ENCODE peak calls at places on chromosomes 3 and 15, in four cellular contexts. One of them, this sample, is unnamed.

GRCh38 chr15:84570164-84570692 is 30.6 kb upstream of the ZSCAN2 start:
- DNase-seq in psoas muscle: peak; percentile 68
- DNase-seq in mammary epithelial cell: peak; percentile 35
- DNase-seq in astrocyte: peak; percentile 6
- DNase-seq in this sample: no peak

GRCh38 chr3:128279594-128279880 is 126.3 kb downstream of the EEFSEC start:
- DNase-seq in psoas muscle: no peak
- DNase-seq in mammary epithelial cell: no peak
- DNase-seq in astrocyte: no peak
- DNase-seq in this sample: no peak

GRCh38 chr3:8500208-8500961 is 1.2 kb upstream of the LMCD1 start:
- DNase-seq in psoas muscle: no peak
- DNase-seq in mammary epithelial cell: no peak
- DNase-seq in astrocyte: peak; percentile 86
- DNase-seq in this sample: no peak

GRCh38 chr3:132405188-132405587 is 12.1 kb upstream of the DNAJC13 start:
- DNase-seq in psoas muscle: no peak
- DNase-seq in mammary epithelial cell: no peak
- DNase-seq in astrocyte: no peak
- DNase-seq in this sample: no peak

GRCh38 chr15:63405683-63406456 is 24.2 kb upstream of the CA12 start:
- DNase-seq in psoas muscle: no peak
- DNase-seq in mammary epithelial cell: no peak
- DNase-seq in astrocyte: no peak
- DNase-seq in this sample: peak; percentile 34

GRCh38 chr3:15356186-15356585 is 23.8 kb upstream of the SH3BP5 start:
- DNase-seq in psoas muscle: no peak
- DNase-seq in mammary epithelial cell: no peak
- DNase-seq in astrocyte: peak; percentile 69
- DNase-seq in this sample: no peak

GRCh38 chr15:40908095-40908494 is 13.8 kb downstream of the VPS18 start:
- DNase-seq in psoas muscle: no peak
- DNase-seq in mammary epithelial cell: no peak
- DNase-seq in astrocyte: no peak
- DNase-seq in this sample: no peak

GRCh38 chr3:197802505-197803459 is 11.7 kb downstream of the LRCH3 start:
- DNase-seq in psoas muscle: no peak
- DNase-seq in mammary epithelial cell: no peak
- DNase-seq in astrocyte: no peak
- DNase-seq in this sample: no peak

GRCh38 chr3:195271116-195271858 is at the start of gene XXYLT1:
- DNase-seq in psoas muscle: peak; percentile 92
- DNase-seq in mammary epithelial cell: peak; percentile 82
- DNase-seq in astrocyte: peak; percentile 68
- DNase-seq in this sample: peak; percentile 83

GRCh38 chr3:169479314-169479939 is 184.1 kb downstream of the MECOM start:
- DNase-seq in psoas muscle: no peak
- DNase-seq in mammary epithelial cell: no peak
- DNase-seq in astrocyte: no peak
- DNase-seq in this sample: no peak

GRCh38 chr3:179186426-179186825 is 38.3 kb downstream of the PIK3CA start:
- DNase-seq in psoas muscle: no peak
- DNase-seq in mammary epithelial cell: no peak
- DNase-seq in astrocyte: peak; percentile 38
- DNase-seq in this sample: no peak

GRCh38 chr15:75232252-75232813 is 25.8 kb upstream of the GOLGA6C start:
- DNase-seq in psoas muscle: peak; percentile 5
- DNase-seq in mammary epithelial cell: no peak
- DNase-seq in astrocyte: no peak
- DNase-seq in this sample: no peak

GRCh38 chr15:78098131-78098755 is 5.9 kb downstream of the SH2D7 start:
- DNase-seq in psoas muscle: no peak
- DNase-seq in mammary epithelial cell: no peak
- DNase-seq in astrocyte: no peak
- DNase-seq in this sample: no peak

GRCh38 chr3:159829056-159829995 is 159.3 kb upstream of the IL12A start:
- DNase-seq in psoas muscle: peak; percentile 44
- DNase-seq in mammary epithelial cell: peak; percentile 97
- DNase-seq in astrocyte: no peak
- DNase-seq in this sample: no peak

GRCh38 chr15:98906712-98907083 is 100.9 kb downstream of the PGPEP1L start:
- DNase-seq in psoas muscle: peak; percentile 32
- DNase-seq in mammary epithelial cell: peak; percentile 79
- DNase-seq in astrocyte: peak; percentile 63
- DNase-seq in this sample: no peak

GRCh38 chr3:118970819-118971218 is 63.8 kb downstream of the IGSF11 start:
- DNase-seq in psoas muscle: no peak
- DNase-seq in mammary epithelial cell: no peak
- DNase-seq in astrocyte: no peak
- DNase-seq in this sample: no peak

GRCh38 chr3:44114142-44114541 is 127.5 kb upstream of the TOPAZ1 start:
- DNase-seq in psoas muscle: peak; percentile 23
- DNase-seq in mammary epithelial cell: no peak
- DNase-seq in astrocyte: no peak
- DNase-seq in this sample: no peak

GRCh38 chr3:162538466-162538865 is 1041.9 kb downstream of the OTOL1 start:
- DNase-seq in psoas muscle: no peak
- DNase-seq in mammary epithelial cell: no peak
- DNase-seq in astrocyte: no peak
- DNase-seq in this sample: no peak

GRCh38 chr3:27368831-27369607 is at the start of gene NEK10:
- DNase-seq in psoas muscle: peak; percentile 83
- DNase-seq in mammary epithelial cell: peak; percentile 83
- DNase-seq in astrocyte: peak; percentile 82
- DNase-seq in this sample: peak; percentile 87

GRCh38 chr15:82122754-82123400 is 77.1 kb upstream of the MEX3B start:
- DNase-seq in psoas muscle: peak; percentile 46
- DNase-seq in mammary epithelial cell: peak; percentile 99
- DNase-seq in astrocyte: peak; percentile 99
- DNase-seq in this sample: peak; percentile 55

GRCh38 chr3:189941679-189942078 is 179.0 kb downstream of the P3H2 start:
- DNase-seq in psoas muscle: no peak
- DNase-seq in mammary epithelial cell: peak; percentile 80
- DNase-seq in astrocyte: peak; percentile 85
- DNase-seq in this sample: no peak

GRCh38 chr3:33331414-33331813 is 54.2 kb downstream of the FBXL2 start:
- DNase-seq in psoas muscle: no peak
- DNase-seq in mammary epithelial cell: no peak
- DNase-seq in astrocyte: peak; percentile 23
- DNase-seq in this sample: no peak

GRCh38 chr15:57440799-57441198 is 64.5 kb downstream of the CGNL1 start:
- DNase-seq in psoas muscle: no peak
- DNase-seq in mammary epithelial cell: peak; percentile 70
- DNase-seq in astrocyte: peak; percentile 98
- DNase-seq in this sample: no peak

GRCh38 chr15:40136470-40136869 is 24.4 kb upstream of the BUB1B start:
- DNase-seq in psoas muscle: no peak
- DNase-seq in mammary epithelial cell: no peak
- DNase-seq in astrocyte: no peak
- DNase-seq in this sample: no peak

GRCh38 chr15:75720787-75721461 is 8.3 kb upstream of the CSPG4 start:
- DNase-seq in psoas muscle: peak; percentile 62
- DNase-seq in mammary epithelial cell: peak; percentile 88
- DNase-seq in astrocyte: peak; percentile 43
- DNase-seq in this sample: no peak

GRCh38 chr3:127137113-127137512 is 55.8 kb upstream of the PRR23E start:
- DNase-seq in psoas muscle: no peak
- DNase-seq in mammary epithelial cell: no peak
- DNase-seq in astrocyte: no peak
- DNase-seq in this sample: no peak

GRCh38 chr15:98342911-98343310 is 305.4 kb upstream of the IGF1R start:
- DNase-seq in psoas muscle: no peak
- DNase-seq in mammary epithelial cell: no peak
- DNase-seq in astrocyte: no peak
- DNase-seq in this sample: no peak

GRCh38 chr3:131716943-131717342 is 214.2 kb upstream of the MRPL3 start:
- DNase-seq in psoas muscle: no peak
- DNase-seq in mammary epithelial cell: no peak
- DNase-seq in astrocyte: no peak
- DNase-seq in this sample: no peak

GRCh38 chr15:99454107-99454809 is 111.5 kb upstream of the MEF2A start:
- DNase-seq in psoas muscle: no peak
- DNase-seq in mammary epithelial cell: no peak
- DNase-seq in astrocyte: no peak
- DNase-seq in this sample: no peak

GRCh38 chr3:30827080-30827479 is 67.4 kb downstream of the GADL1 start:
- DNase-seq in psoas muscle: no peak
- DNase-seq in mammary epithelial cell: no peak
- DNase-seq in astrocyte: no peak
- DNase-seq in this sample: no peak

GRCh38 chr3:27311400-27311799 is 57.8 kb downstream of the NEK10 start:
- DNase-seq in psoas muscle: no peak
- DNase-seq in mammary epithelial cell: peak; percentile 92
- DNase-seq in astrocyte: peak; percentile 93
- DNase-seq in this sample: no peak

GRCh38 chr3:188827593-188827992 is 344.2 kb upstream of the TPRG1 start:
- DNase-seq in psoas muscle: no peak
- DNase-seq in mammary epithelial cell: no peak
- DNase-seq in astrocyte: peak; percentile 40
- DNase-seq in this sample: no peak

GRCh38 chr3:189652042-189652441 is 20.9 kb downstream of the TP63 start:
- DNase-seq in psoas muscle: no peak
- DNase-seq in mammary epithelial cell: peak; percentile 23
- DNase-seq in astrocyte: no peak
- DNase-seq in this sample: no peak

GRCh38 chr3:143302638-143303171 is 183.1 kb downstream of the CHST2 start:
- DNase-seq in psoas muscle: peak; percentile 41
- DNase-seq in mammary epithelial cell: peak; percentile 80
- DNase-seq in astrocyte: peak; percentile 72
- DNase-seq in this sample: peak; percentile 77

GRCh38 chr3:134361162-134361831 is 12.9 kb downstream of the AMOTL2 start:
- DNase-seq in psoas muscle: no peak
- DNase-seq in mammary epithelial cell: no peak
- DNase-seq in astrocyte: no peak
- DNase-seq in this sample: no peak

GRCh38 chr3:1404270-1404669 is 311.4 kb downstream of the CNTN6 start:
- DNase-seq in psoas muscle: no peak
- DNase-seq in mammary epithelial cell: no peak
- DNase-seq in astrocyte: peak; percentile 64
- DNase-seq in this sample: no peak

GRCh38 chr3:129121016-129121791 is 400 bp downstream of the RAB43 start:
- DNase-seq in psoas muscle: peak; percentile 28
- DNase-seq in mammary epithelial cell: no peak
- DNase-seq in astrocyte: no peak
- DNase-seq in this sample: peak; percentile 60

GRCh38 chr3:52259448-52259847 is 13.9 kb downstream of the PPM1M start:
- DNase-seq in psoas muscle: no peak
- DNase-seq in mammary epithelial cell: no peak
- DNase-seq in astrocyte: no peak
- DNase-seq in this sample: no peak

GRCh38 chr3:52268036-52268435 is 10.4 kb downstream of the WDR82 start:
- DNase-seq in psoas muscle: no peak
- DNase-seq in mammary epithelial cell: no peak
- DNase-seq in astrocyte: no peak
- DNase-seq in this sample: peak; percentile 30

GRCh38 chr3:52262447-52262846 is 16.0 kb downstream of the WDR82 start:
- DNase-seq in psoas muscle: no peak
- DNase-seq in mammary epithelial cell: no peak
- DNase-seq in astrocyte: no peak
- DNase-seq in this sample: no peak

GRCh38 chr3:52270252-52270754 is 8.1 kb downstream of the WDR82 start:
- DNase-seq in psoas muscle: no peak
- DNase-seq in mammary epithelial cell: no peak
- DNase-seq in astrocyte: no peak
- DNase-seq in this sample: peak; percentile 55

DNA sequence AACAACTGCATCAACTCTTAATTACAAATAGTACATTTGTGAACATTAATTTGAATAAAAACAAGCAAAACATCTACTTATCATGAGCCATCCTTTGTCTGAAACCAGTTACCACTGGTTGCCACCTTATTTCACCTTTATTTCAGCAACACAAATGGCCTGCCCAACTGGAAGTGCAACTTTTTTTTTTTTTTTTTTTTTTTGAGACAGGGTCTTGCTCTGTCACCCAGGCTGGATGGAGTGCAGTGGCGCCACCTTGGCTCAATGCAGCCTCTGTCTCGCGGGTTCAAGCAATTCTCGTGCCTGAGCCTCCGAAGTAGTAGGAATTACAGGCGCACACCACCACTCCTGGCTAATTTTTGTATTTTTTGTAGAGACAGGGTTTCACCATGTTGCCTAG is 13.1 kb downstream of the WDR82 start:
- DNase-seq in psoas muscle: no peak
- DNase-seq in mammary epithelial cell: no peak
- DNase-seq in astrocyte: no peak
- DNase-seq in this sample: no peak
- TF ChIP-seq CTCF in psoas muscle: no peak
- TF ChIP-seq CTCF in mammary epithelial cell: no peak
- TF ChIP-seq CTCF in astrocyte: no peak
- TF ChIP-seq CTCF in this sample: no peak

GRCh38 chr3:151213151-151213550 is 10.1 kb upstream of the GPR171 start:
- DNase-seq in psoas muscle: no peak
- DNase-seq in mammary epithelial cell: no peak
- DNase-seq in astrocyte: no peak
- DNase-seq in this sample: no peak

GRCh38 chr3:151217208-151217607 is 14.2 kb upstream of the GPR171 start:
- DNase-seq in psoas muscle: no peak
- DNase-seq in mammary epithelial cell: no peak
- DNase-seq in astrocyte: no peak
- DNase-seq in this sample: no peak

GRCh38 chr3:151213881-151214280 is 10.9 kb upstream of the GPR171 start:
- DNase-seq in psoas muscle: no peak
- DNase-seq in mammary epithelial cell: no peak
- DNase-seq in astrocyte: peak; percentile 60
- DNase-seq in this sample: no peak

GRCh38 chr3:151216641-151217040 is 13.6 kb upstream of the GPR171 start:
- DNase-seq in psoas muscle: no peak
- DNase-seq in mammary epithelial cell: no peak
- DNase-seq in astrocyte: peak; percentile 84
- DNase-seq in this sample: no peak

GRCh38 chr3:151214459-151214858 is 11.4 kb upstream of the GPR171 start:
- DNase-seq in psoas muscle: no peak
- DNase-seq in mammary epithelial cell: no peak
- DNase-seq in astrocyte: no peak
- DNase-seq in this sample: no peak
- TF ChIP-seq CTCF in psoas muscle: no peak
- TF ChIP-seq CTCF in mammary epithelial cell: peak; percentile 12
- TF ChIP-seq CTCF in astrocyte: no peak
- TF ChIP-seq CTCF in this sample: no peak

GRCh38 chr3:146546366-146546965 is 2.1 kb upstream of the PLSCR1 start:
- DNase-seq in psoas muscle: no peak
- DNase-seq in mammary epithelial cell: peak; percentile 55
- DNase-seq in astrocyte: no peak
- DNase-seq in this sample: no peak
- TF ChIP-seq CTCF in psoas muscle: no peak
- TF ChIP-seq CTCF in mammary epithelial cell: no peak
- TF ChIP-seq CTCF in astrocyte: no peak
- TF ChIP-seq CTCF in this sample: no peak

DNA sequence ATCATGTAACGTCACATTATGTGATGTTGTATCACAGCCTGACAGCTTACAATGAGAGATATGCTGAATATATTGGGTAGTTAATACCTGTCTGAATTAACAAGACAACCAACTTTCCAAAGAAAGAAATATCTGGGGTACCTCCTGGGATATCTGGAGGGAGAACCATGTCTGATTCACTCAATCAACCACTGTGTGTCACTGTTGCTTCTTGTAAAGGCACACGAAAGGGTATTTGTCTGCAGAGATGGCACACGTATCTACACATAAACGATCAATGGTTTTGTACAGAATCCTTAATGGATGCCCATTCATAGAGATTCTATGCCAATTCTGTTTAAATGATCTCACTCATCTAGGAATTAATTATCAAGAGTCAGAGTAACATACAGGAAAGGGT is 252.1 kb upstream of the TMCO5A start:
- DNase-seq in psoas muscle: no peak
- DNase-seq in mammary epithelial cell: peak; percentile 11
- DNase-seq in astrocyte: peak; percentile 9
- DNase-seq in this sample: no peak
- TF ChIP-seq CTCF in psoas muscle: no peak
- TF ChIP-seq CTCF in mammary epithelial cell: peak; percentile 36
- TF ChIP-seq CTCF in astrocyte: peak; percentile 27
- TF ChIP-seq CTCF in this sample: no peak